ENCODE peak calls at places on chromosomes 4 and X, in eight cellular contexts. A, L, W, J, P, Y, C and T are unnamed samples.

GRCh38 chrX:71989768-71990167 is 79.1 kb downstream of the NHSL2 start:
- DNase-seq in A (no peak), L (peak), W (no peak), J (peak), P (no peak), Y (peak), C (no peak), T (peak)

GRCh38 chr4:99651370-99651769 is 6.3 kb downstream of the C4orf54 start:
- DNase-seq in A (no peak), L (no peak), W (no peak), J (no peak), P (no peak), Y (no peak), C (no peak), T (no peak)

GRCh38 chr4:73250642-73251041 is 8.0 kb downstream of the ANKRD17 start:
- DNase-seq in A (no peak), L (no peak), W (no peak), J (no peak), P (no peak), Y (no peak), C (no peak), T (no peak)

GRCh38 chrX:53254570-53255461 is 26.6 kb downstream of the IQSEC2 start:
- DNase-seq in A (no peak), L (no peak), W (no peak), J (no peak), P (no peak), Y (no peak), C (no peak), T (no peak)

GRCh38 chr4:183370786-183371185 is 48.6 kb upstream of the CLDN24 start:
- DNase-seq in A (no peak), L (no peak), W (no peak), J (no peak), P (no peak), Y (no peak), C (no peak), T (no peak)

GRCh38 chr4:100938698-100939097 is 408.6 kb downstream of the PPP3CA start:
- DNase-seq in A (no peak), L (no peak), W (no peak), J (no peak), P (no peak), Y (no peak), C (no peak), T (no peak)

GRCh38 chrX:56764153-56764974 is 35.3 kb downstream of the NBDY start:
- DNase-seq in A (peak), L (peak), W (peak), J (peak), P (peak), Y (peak), C (no peak), T (peak)

GRCh38 chrX:68999351-68999750 is 165.9 kb downstream of the PJA1 start:
- DNase-seq in A (no peak), L (peak), W (no peak), J (no peak), P (no peak), Y (no peak), C (no peak), T (no peak)

GRCh38 chr4:150583287-150584197 is 1.6 kb downstream of the MAB21L2 start:
- DNase-seq in A (no peak), L (peak), W (no peak), J (peak), P (peak), Y (no peak), C (no peak), T (no peak)

GRCh38 chr4:121861427-121861826 is 8.8 kb downstream of the BBS7 start:
- DNase-seq in A (no peak), L (no peak), W (no peak), J (no peak), P (no peak), Y (no peak), C (no peak), T (no peak)

GRCh38 chr4:95732061-95732460 is 107.8 kb upstream of the PDHA2 start:
- DNase-seq in A (no peak), L (peak), W (no peak), J (peak), P (no peak), Y (no peak), C (no peak), T (peak)

GRCh38 chr4:145307120-145307519 is 126.7 kb upstream of the OTUD4 start:
- DNase-seq in A (no peak), L (no peak), W (no peak), J (no peak), P (no peak), Y (no peak), C (no peak), T (no peak)

GRCh38 chr4:166014411-166014810 is 141.4 kb downstream of the TLL1 start:
- DNase-seq in A (no peak), L (peak), W (no peak), J (no peak), P (no peak), Y (no peak), C (no peak), T (no peak)

GRCh38 chr4:102623622-102624021 is 122.5 kb downstream of the NFKB1 start:
- DNase-seq in A (no peak), L (peak), W (no peak), J (peak), P (peak), Y (peak), C (no peak), T (peak)

GRCh38 chr4:185358514-185359433 is 37.0 kb downstream of the LRP2BP start:
- DNase-seq in A (no peak), L (peak), W (no peak), J (peak), P (no peak), Y (peak), C (no peak), T (peak)

GRCh38 chr4:103306870-103307345 is 108.8 kb upstream of the CENPE start:
- DNase-seq in A (no peak), L (no peak), W (peak), J (no peak), P (no peak), Y (no peak), C (no peak), T (no peak)

GRCh38 chr4:100288811-100289529 is 98.7 kb upstream of the DDIT4L start:
- DNase-seq in A (no peak), L (peak), W (no peak), J (no peak), P (no peak), Y (peak), C (no peak), T (no peak)

GRCh38 chr4:169741569-169741968 is 16.2 kb downstream of the HPF1 start:
- DNase-seq in A (no peak), L (peak), W (no peak), J (no peak), P (no peak), Y (peak), C (no peak), T (peak)

GRCh38 chr4:16082424-16083216 is 1.2 kb downstream of the PROM1 start:
- DNase-seq in A (no peak), L (no peak), W (peak), J (no peak), P (peak), Y (peak), C (peak), T (no peak)

GRCh38 chrX:29617725-29618124 is 597.6 kb upstream of the MAGEB2 start:
- DNase-seq in A (no peak), L (peak), W (no peak), J (no peak), P (no peak), Y (no peak), C (no peak), T (no peak)

GRCh38 chr4:38752393-38752961 is 30.3 kb downstream of the TLR10 start:
- DNase-seq in A (no peak), L (peak), W (no peak), J (peak), P (no peak), Y (peak), C (no peak), T (peak)

GRCh38 chr4:175070444-175070843 is 152.3 kb downstream of the ADAM29 start:
- DNase-seq in A (no peak), L (no peak), W (no peak), J (no peak), P (no peak), Y (no peak), C (no peak), T (no peak)

GRCh38 chr4:78057600-78058560 is 757 bp downstream of the FRAS1 start:
- DNase-seq in A (peak), L (peak), W (peak), J (peak), P (peak), Y (peak), C (peak), T (peak)

GRCh38 chr4:78059524-78059889 is 2.4 kb downstream of the FRAS1 start:
- DNase-seq in A (no peak), L (peak), W (peak), J (peak), P (peak), Y (peak), C (no peak), T (peak)

GRCh38 chr4:78058591-78059523 is 1.7 kb downstream of the FRAS1 start:
- DNase-seq in A (no peak), L (peak), W (peak), J (peak), P (peak), Y (peak), C (no peak), T (no peak)

GRCh38 chr4:78056265-78057129 is 626 bp upstream of the FRAS1 start:
- DNase-seq in A (peak), L (peak), W (peak), J (peak), P (peak), Y (peak), C (peak), T (peak)

GRCh38 chr4:78057135-78057599 is at the start of gene FRAS1:
- DNase-seq in A (peak), L (no peak), W (peak), J (peak), P (peak), Y (peak), C (no peak), T (no peak)
- TF ChIP-seq CTCF in A (no peak), L (no peak), W (no peak), J (peak), P (no peak), Y (no peak), C (no peak), T (no peak)

GRCh38 chr4:33407496-33407895 is 2687.3 kb downstream of the PCDH7 start:
- DNase-seq in A (no peak), L (no peak), W (no peak), J (no peak), P (no peak), Y (peak), C (no peak), T (no peak)
- TF ChIP-seq CTCF in A (no peak), L (no peak), W (no peak), J (no peak), P (no peak), Y (no peak), C (no peak), T (no peak)

DNA sequence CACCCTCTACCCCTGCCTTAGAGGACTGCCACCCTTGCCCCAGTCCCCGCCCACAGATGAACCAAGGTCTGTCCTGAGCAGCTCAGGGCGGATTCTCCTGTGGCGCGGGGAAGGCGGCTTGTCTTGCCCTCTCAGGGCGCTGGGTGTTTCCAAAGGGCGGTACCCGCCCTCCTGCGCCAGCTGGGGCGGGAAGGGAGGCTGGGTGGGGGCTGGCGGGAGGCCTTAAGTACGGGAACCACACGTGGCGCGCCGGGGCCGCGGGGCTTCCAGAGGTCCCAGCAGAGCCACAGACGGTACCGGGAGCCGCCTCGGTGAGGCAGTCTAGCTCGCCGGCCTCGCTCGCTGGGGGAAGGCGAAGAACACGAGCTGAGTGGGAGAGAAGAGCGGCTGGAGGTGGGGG is 361.1 kb downstream of the MID1IP1 start:
- DNase-seq in A (peak), L (no peak), W (peak), J (no peak), P (peak), Y (no peak), C (no peak), T (no peak)
- TF ChIP-seq CTCF in A (no peak), L (no peak), W (no peak), J (peak), P (no peak), Y (no peak), C (no peak), T (no peak)

DNA sequence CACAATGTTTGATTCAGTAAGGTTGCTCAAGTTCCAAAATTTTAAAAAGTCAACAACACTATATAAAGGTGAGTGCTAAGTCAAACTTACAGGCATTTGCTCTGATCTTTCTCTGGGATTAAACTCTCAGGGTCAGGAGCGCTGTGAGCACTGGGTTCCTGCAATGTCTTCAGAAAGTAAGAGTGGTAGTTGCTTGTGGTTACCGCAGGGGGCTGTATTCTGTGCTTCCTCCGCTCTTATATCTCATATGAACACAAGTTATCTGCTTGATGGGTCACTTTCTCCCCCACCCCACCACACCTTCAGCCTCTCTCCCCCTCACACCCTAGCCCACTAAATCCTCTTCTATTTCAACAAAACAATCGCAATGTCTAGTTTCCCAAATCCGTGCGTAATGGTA is 116.4 kb upstream of the IGSF1 start:
- DNase-seq in A (no peak), L (no peak), W (no peak), J (no peak), P (no peak), Y (no peak), C (no peak), T (peak)
- TF ChIP-seq CTCF in A (no peak), L (no peak), W (no peak), J (no peak), P (no peak), Y (no peak), C (no peak), T (peak)

GRCh38 chr4:3765271-3766206 is 646 bp upstream of the ADRA2C start:
- DNase-seq in A (no peak), L (peak), W (peak), J (peak), P (peak), Y (peak), C (no peak), T (peak)
- TF ChIP-seq CTCF in A (no peak), L (no peak), W (no peak), J (no peak), P (no peak), Y (no peak), C (no peak), T (no peak)

DNA sequence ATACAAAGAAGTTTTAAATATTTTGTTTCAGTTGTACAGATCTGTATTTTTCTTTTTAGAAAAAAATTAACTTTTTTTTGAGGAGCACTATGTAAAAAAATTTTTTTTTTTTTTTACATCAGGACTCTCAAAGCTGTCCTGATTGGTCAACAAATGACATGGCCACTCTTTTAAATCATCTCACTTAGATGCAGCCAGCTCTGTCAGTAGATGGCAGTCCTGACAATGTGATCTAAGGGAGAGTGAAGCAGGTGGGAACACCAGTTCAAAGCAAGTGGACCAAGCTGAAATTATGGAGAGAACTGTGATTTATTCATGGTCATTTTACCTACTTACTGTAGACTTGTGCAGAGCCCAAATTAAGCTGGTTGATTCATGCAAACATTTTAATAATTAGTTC is 174.6 kb upstream of the GPRIN3 start:
- DNase-seq in A (no peak), L (peak), W (no peak), J (peak), P (peak), Y (peak), C (no peak), T (peak)
- TF ChIP-seq CTCF in A (no peak), L (peak), W (no peak), J (peak), P (no peak), Y (peak), C (no peak), T (peak)

GRCh38 chr4:127734976-127735375 is 4.8 kb downstream of the SLC25A31 start:
- DNase-seq in A (no peak), L (no peak), W (no peak), J (no peak), P (no peak), Y (no peak), C (no peak), T (no peak)

GRCh38 chr4:127731406-127731805 is 1.2 kb downstream of the SLC25A31 start:
- DNase-seq in A (no peak), L (no peak), W (no peak), J (no peak), P (no peak), Y (no peak), C (no peak), T (no peak)

GRCh38 chr4:127737295-127737694 is 7.1 kb downstream of the SLC25A31 start:
- DNase-seq in A (no peak), L (no peak), W (no peak), J (no peak), P (no peak), Y (peak), C (no peak), T (no peak)

GRCh38 chr4:127730142-127730913 is at the start of gene SLC25A31:
- DNase-seq in A (no peak), L (no peak), W (no peak), J (no peak), P (no peak), Y (no peak), C (no peak), T (no peak)

DNA sequence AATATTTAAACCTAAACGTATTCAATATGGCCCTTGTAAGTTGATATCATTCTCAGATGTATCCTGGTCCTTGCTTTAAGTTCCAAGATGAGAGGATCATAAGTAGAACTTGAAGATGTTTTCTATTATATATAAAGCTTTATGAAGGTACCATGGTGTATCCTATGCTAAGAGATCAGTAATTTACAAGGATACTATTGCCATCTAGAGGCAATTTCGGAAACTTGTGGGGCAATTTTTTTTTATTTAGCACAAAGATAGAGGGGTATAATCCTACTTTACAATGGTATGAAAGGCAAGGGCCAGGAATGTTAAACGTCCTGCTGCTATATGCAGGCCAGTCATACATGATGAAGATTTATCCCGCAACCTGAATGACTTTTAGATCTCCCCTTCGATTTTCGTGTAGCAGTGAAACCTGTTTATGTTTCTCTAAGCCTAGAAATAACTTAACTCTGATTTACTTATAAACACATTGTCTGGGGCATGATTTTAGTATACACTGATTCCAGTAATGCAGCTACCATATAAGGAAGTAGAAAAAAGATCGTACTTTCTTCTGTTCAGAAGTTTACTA is 2.5 kb downstream of the SLC25A31 start:
- DNase-seq in A (no peak), L (peak), W (no peak), J (peak), P (no peak), Y (peak), C (no peak), T (peak)
- TF ChIP-seq CTCF in A (no peak), L (peak), W (peak), J (peak), P (peak), Y (peak), C (peak), T (peak)

DNA sequence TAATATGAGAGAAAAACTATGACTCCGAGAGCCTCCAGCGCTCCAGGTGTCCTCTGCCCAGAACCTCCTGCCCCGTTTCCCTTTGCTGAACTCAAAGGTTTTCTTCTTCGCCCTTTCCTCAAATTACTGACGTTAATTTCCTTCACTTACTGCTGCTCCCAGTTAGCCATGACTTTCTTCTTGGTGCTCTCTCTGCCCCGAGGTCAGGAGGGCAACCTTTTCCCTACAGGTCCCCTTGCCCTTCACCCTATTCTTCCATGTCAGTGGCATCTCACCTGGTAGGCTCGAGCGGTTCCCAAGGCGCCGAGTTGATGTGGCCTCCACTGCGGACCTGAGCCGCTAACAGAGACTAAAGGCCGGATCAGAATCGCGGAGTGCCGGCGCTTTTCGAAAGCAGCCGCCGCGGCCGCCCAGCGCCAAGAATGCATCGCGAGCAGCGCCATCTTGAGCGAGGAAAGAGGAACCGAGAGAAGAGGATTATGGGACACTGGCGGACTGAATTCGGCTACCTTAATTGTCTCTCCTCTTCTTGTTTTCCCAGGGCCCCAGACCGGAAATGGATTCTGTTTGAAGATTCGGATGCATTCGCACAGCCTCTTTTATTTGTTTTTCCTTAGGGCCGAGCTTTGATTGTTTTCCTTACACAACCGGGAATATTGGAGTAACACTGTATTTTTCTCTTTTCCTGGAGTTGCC is at the start of gene ABCB7:
- DNase-seq in A (peak), L (peak), W (peak), J (peak), P (peak), Y (peak), C (no peak), T (peak)
- TF ChIP-seq CTCF in A (peak), L (peak), W (no peak), J (no peak), P (no peak), Y (peak), C (no peak), T (no peak)

DNA sequence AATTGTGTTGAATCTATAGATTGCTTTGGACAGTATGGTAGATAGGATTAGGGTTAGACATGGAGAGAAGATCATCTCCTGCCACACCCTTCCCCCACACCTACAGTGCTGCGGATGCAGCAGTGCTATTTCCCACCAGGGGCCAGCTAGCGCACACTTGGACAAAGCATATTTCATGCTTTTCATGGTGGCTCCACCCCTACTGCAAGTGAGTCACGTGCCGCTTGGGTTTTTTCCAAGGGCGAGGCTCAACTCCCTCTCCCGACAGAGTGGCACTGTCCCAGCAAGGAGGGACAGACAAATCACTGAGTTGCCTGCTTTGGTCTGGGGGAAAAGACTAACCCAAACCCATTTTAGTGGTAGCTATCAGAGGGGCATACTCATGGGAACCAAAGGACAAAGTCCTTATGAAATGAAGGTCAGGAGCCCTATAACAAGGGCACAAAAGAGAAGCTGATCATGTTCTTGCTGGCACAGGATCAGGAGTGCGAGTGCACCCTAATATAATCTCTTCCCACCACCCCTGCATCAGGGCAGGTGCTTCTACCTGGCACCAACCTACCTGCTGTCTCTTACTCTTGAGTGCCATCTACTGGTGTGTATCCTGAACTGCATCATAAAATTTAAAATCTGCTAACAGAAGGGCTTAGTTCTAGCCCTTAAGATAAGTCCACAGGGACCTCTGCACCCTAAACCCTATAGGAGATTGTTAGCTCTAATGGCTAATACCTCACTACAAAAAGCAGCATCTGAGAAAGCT is 55.1 kb upstream of the PGAM4 start:
- DNase-seq in A (no peak), L (peak), W (peak), J (no peak), P (peak), Y (peak), C (no peak), T (peak)
- TF ChIP-seq CTCF in A (no peak), L (peak), W (peak), J (peak), P (peak), Y (peak), C (no peak), T (peak)